ENCODE peak calls at places on chromosomes 7 and 10, in six cellular contexts. One of them, this sample, is unnamed. For H3K4me1, the result is how much of the 10 kb centered on the place peaks cover.

GRCh38 chr7:36942062-36942461 is 217.8 kb upstream of the AOAH start:
- ATAC-seq in upper lobe of left lung: no peak
- ATAC-seq in GM12878: no peak
- ATAC-seq in HepG2: no peak
- ATAC-seq in A549: no peak
- ATAC-seq in K562: no peak
- ATAC-seq in this sample: no peak

GRCh38 chr10:35040761-35041501 is 49.2 kb downstream of the CUL2 start:
- ATAC-seq in upper lobe of left lung: no peak
- ATAC-seq in GM12878: no peak
- ATAC-seq in HepG2: peak
- ATAC-seq in A549: peak
- ATAC-seq in K562: peak
- ATAC-seq in this sample: no peak

GRCh38 chr10:86312701-86313270 is 53.8 kb downstream of the GRID1 start:
- ATAC-seq in upper lobe of left lung: no peak
- ATAC-seq in GM12878: no peak
- ATAC-seq in HepG2: no peak
- ATAC-seq in A549: peak
- ATAC-seq in K562: no peak
- ATAC-seq in this sample: no peak

GRCh38 chr10:55801262-55801661 is 559.8 kb downstream of the ZWINT start:
- ATAC-seq in upper lobe of left lung: no peak
- ATAC-seq in GM12878: no peak
- ATAC-seq in HepG2: no peak
- ATAC-seq in A549: no peak
- ATAC-seq in K562: no peak
- ATAC-seq in this sample: no peak

GRCh38 chr10:75470901-75471300 is 39.5 kb downstream of the LRMDA start:
- ATAC-seq in upper lobe of left lung: no peak
- ATAC-seq in GM12878: no peak
- ATAC-seq in HepG2: no peak
- ATAC-seq in A549: no peak
- ATAC-seq in K562: no peak
- ATAC-seq in this sample: peak

GRCh38 chr10:33487014-33487776 is 152.7 kb upstream of the NRP1 start:
- ATAC-seq in upper lobe of left lung: no peak
- ATAC-seq in GM12878: peak
- ATAC-seq in HepG2: peak
- ATAC-seq in A549: peak
- ATAC-seq in K562: peak
- ATAC-seq in this sample: no peak

GRCh38 chr7:50863053-50863452 is 80.4 kb upstream of the GRB10 start:
- ATAC-seq in upper lobe of left lung: no peak
- ATAC-seq in GM12878: no peak
- ATAC-seq in HepG2: no peak
- ATAC-seq in A549: no peak
- ATAC-seq in K562: no peak
- ATAC-seq in this sample: no peak

GRCh38 chr10:97922378-97922758 is 72.7 kb downstream of the GOLGA7B start:
- ATAC-seq in upper lobe of left lung: no peak
- ATAC-seq in GM12878: no peak
- ATAC-seq in HepG2: no peak
- ATAC-seq in A549: no peak
- ATAC-seq in K562: no peak
- ATAC-seq in this sample: no peak

GRCh38 chr7:132352774-132353173 is 223.5 kb downstream of the PLXNA4 start:
- ATAC-seq in upper lobe of left lung: no peak
- ATAC-seq in GM12878: no peak
- ATAC-seq in HepG2: no peak
- ATAC-seq in A549: no peak
- ATAC-seq in K562: no peak
- ATAC-seq in this sample: peak

GRCh38 chr10:42475168-42476098 is 162.9 kb downstream of the ZNF33B start:
- ATAC-seq in upper lobe of left lung: peak
- ATAC-seq in GM12878: no peak
- ATAC-seq in HepG2: peak
- ATAC-seq in A549: peak
- ATAC-seq in K562: peak
- ATAC-seq in this sample: peak

GRCh38 chr10:69880301-69881081 is 78.8 kb downstream of the COL13A1 start:
- ATAC-seq in upper lobe of left lung: no peak
- ATAC-seq in GM12878: peak
- ATAC-seq in HepG2: peak
- ATAC-seq in A549: no peak
- ATAC-seq in K562: no peak
- ATAC-seq in this sample: no peak

GRCh38 chr7:123635551-123636359 is 19.9 kb upstream of the LMOD2 start:
- ATAC-seq in upper lobe of left lung: no peak
- ATAC-seq in GM12878: peak
- ATAC-seq in HepG2: peak
- ATAC-seq in A549: peak
- ATAC-seq in K562: peak
- ATAC-seq in this sample: no peak

GRCh38 chr10:22992075-22992474 is 64.2 kb downstream of the ARMC3 start:
- ATAC-seq in upper lobe of left lung: no peak
- ATAC-seq in GM12878: peak
- ATAC-seq in HepG2: no peak
- ATAC-seq in A549: no peak
- ATAC-seq in K562: no peak
- ATAC-seq in this sample: no peak

GRCh38 chr10:31090894-31091607 is 59.4 kb upstream of the ZNF438 start:
- ATAC-seq in upper lobe of left lung: no peak
- ATAC-seq in GM12878: peak
- ATAC-seq in HepG2: no peak
- ATAC-seq in A549: no peak
- ATAC-seq in K562: no peak
- ATAC-seq in this sample: no peak

DNA sequence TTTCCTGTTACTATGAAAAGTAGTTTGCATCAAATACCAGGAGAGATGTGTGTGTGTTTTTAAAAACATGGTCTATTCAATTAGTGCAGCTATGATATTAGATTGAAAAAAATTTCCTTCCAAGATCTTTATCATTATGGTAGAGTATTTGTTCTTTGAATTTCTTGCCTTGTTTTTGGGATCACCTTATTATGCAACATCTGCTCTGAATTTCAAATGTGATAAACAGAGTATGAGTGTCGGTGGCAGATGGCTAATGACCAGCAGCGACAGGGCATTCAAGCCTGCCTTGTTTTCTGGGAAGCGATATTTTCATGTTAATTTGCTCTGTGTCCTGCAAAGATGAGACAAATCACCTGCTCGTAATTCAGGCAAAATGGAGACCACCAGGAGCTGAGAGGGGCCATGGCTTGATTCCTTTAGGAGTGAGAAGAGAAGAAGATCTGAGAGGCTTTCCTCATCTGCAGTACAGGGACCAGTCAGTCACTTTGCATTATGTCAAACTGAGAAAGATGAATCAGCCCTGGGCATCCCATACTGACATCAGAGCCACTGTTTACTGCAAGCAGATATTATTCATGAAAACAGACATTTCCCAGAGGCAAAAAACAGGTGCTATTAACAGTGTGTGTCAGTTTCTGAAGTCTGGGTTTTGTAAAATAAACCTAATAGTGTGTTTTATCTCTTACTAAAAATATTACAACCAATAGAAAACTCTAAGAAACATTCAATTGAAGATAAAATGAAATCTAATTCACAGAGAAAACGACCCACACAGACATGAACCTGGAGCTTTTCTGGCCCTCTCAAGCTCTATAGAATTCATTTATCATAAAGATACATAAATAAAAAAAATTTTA is 67.6 kb downstream of the CDK6 start:
- ATAC-seq in upper lobe of left lung: no peak
- ATAC-seq in GM12878: peak
- ATAC-seq in HepG2: no peak
- ATAC-seq in A549: peak
- ATAC-seq in K562: no peak
- ATAC-seq in this sample: no peak
- TF ChIP-seq EP300 in upper lobe of left lung: no peak
- TF ChIP-seq EP300 in GM12878: no peak
- TF ChIP-seq EP300 in HepG2: no peak
- TF ChIP-seq EP300 in A549: no peak
- TF ChIP-seq EP300 in K562: no peak
- TF ChIP-seq EP300 in this sample: no peak

GRCh38 chr10:102120142-102120986 is at the start of gene LDB1:
- ATAC-seq in upper lobe of left lung: peak
- ATAC-seq in GM12878: peak
- ATAC-seq in HepG2: peak
- ATAC-seq in A549: peak
- ATAC-seq in K562: peak
- ATAC-seq in this sample: peak

GRCh38 chr10:102117391-102118159 is 2.6 kb downstream of the LDB1 start:
- ATAC-seq in upper lobe of left lung: peak
- ATAC-seq in GM12878: peak
- ATAC-seq in HepG2: peak
- ATAC-seq in A549: peak
- ATAC-seq in K562: peak
- ATAC-seq in this sample: no peak

GRCh38 chr10:102118867-102119266 is 1.3 kb downstream of the LDB1 start:
- ATAC-seq in upper lobe of left lung: no peak
- ATAC-seq in GM12878: no peak
- ATAC-seq in HepG2: no peak
- ATAC-seq in A549: no peak
- ATAC-seq in K562: no peak
- ATAC-seq in this sample: no peak

GRCh38 chr10:102120987-102121738 is 995 bp upstream of the LDB1 start:
- ATAC-seq in upper lobe of left lung: peak
- ATAC-seq in GM12878: no peak
- ATAC-seq in HepG2: no peak
- ATAC-seq in A549: peak
- ATAC-seq in K562: peak
- ATAC-seq in this sample: peak

DNA sequence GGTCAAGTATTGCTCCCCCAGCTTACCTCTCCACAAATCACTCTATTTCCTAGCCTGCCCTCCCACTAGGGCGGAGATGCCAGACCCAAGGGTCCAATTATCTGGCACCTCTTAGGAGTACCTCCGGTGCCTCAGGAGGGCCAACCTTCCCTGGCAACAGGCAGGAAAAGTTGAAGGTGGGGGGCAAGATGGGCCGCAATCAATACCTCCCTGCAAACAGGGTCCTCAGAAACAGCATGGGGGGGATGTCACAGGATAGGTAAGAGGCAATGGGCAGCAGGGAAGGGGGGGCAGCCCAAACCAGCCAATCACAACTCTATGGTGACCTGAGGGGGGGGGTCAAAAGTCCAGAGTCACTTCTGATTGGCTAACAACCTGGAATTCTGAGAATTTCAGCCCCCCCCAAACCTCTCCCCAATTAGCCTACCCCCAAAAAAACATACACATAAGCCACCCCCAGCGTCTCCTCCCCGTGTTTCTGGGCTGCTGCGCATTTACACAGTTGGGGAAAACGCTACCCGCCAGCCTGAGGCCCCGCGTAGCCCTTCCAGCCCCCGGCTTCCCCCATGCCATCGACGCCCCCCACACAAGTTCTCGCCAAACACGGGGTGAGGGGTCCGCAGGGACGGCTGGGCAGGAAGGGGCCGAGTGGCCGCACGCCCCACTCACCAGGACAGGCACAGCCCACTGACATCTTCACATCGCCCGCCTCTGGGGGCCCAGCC is 589 bp downstream of the LDB1 start:
- ATAC-seq in upper lobe of left lung: peak
- ATAC-seq in GM12878: peak
- ATAC-seq in HepG2: no peak
- ATAC-seq in A549: peak
- ATAC-seq in K562: peak
- ATAC-seq in this sample: peak
- H3K4me1 ChIP-seq in upper lobe of left lung: half or more
- H3K4me1 ChIP-seq in GM12878: under half
- H3K4me1 ChIP-seq in HepG2: half or more
- H3K4me1 ChIP-seq in A549: half or more
- H3K4me1 ChIP-seq in K562: under half
- H3K4me1 ChIP-seq in this sample: half or more

GRCh38 chr7:138890782-138891445 is 90.3 kb downstream of the KIAA1549 start:
- ATAC-seq in upper lobe of left lung: peak
- ATAC-seq in GM12878: no peak
- ATAC-seq in HepG2: peak
- ATAC-seq in A549: peak
- ATAC-seq in K562: no peak
- ATAC-seq in this sample: no peak
- H3K27ac ChIP-seq in upper lobe of left lung: no peak
- H3K27ac ChIP-seq in GM12878: no peak
- H3K27ac ChIP-seq in HepG2: peak
- H3K27ac ChIP-seq in A549: peak
- H3K27ac ChIP-seq in K562: no peak
- H3K27ac ChIP-seq in this sample: no peak

DNA sequence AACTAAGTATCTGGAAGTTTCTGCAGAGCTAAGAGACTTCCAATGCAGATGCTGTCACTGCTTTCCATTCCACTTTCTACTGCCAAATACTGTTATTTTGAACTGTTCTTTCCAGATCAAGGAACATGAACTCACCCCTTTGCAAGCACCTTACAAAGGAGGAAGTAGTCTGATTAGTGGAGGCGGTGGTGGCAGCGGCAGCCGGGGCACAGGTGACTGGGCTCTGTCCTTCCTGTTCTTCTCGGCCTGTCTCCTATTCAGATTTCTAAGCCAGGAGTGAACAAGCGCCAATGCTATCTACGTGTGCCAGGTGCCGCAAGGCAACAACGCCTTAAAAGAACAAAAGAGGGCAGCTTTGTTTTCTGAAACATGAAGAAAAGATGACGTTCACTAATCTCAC is 44.9 kb downstream of the BEND7 start:
- ATAC-seq in upper lobe of left lung: no peak
- ATAC-seq in GM12878: peak
- ATAC-seq in HepG2: no peak
- ATAC-seq in A549: no peak
- ATAC-seq in K562: no peak
- ATAC-seq in this sample: no peak
- TF ChIP-seq EP300 in upper lobe of left lung: no peak
- TF ChIP-seq EP300 in GM12878: no peak
- TF ChIP-seq EP300 in HepG2: no peak
- TF ChIP-seq EP300 in A549: no peak
- TF ChIP-seq EP300 in K562: no peak
- TF ChIP-seq EP300 in this sample: no peak

GRCh38 chr10:29545122-29545521 is 89.6 kb downstream of the SVIL start:
- ATAC-seq in upper lobe of left lung: no peak
- ATAC-seq in GM12878: no peak
- ATAC-seq in HepG2: no peak
- ATAC-seq in A549: no peak
- ATAC-seq in K562: no peak
- ATAC-seq in this sample: peak
- H3K4me1 ChIP-seq in upper lobe of left lung: under half
- H3K4me1 ChIP-seq in GM12878: under half
- H3K4me1 ChIP-seq in HepG2: under half
- H3K4me1 ChIP-seq in A549: under half
- H3K4me1 ChIP-seq in K562: under half
- H3K4me1 ChIP-seq in this sample: half or more

GRCh38 chr7:93559624-93560491 is 14.7 kb downstream of the CALCR start:
- ATAC-seq in upper lobe of left lung: no peak
- ATAC-seq in GM12878: peak
- ATAC-seq in HepG2: no peak
- ATAC-seq in A549: no peak
- ATAC-seq in K562: no peak
- ATAC-seq in this sample: no peak
- H3K27ac ChIP-seq in upper lobe of left lung: no peak
- H3K27ac ChIP-seq in GM12878: no peak
- H3K27ac ChIP-seq in HepG2: no peak
- H3K27ac ChIP-seq in A549: no peak
- H3K27ac ChIP-seq in K562: no peak
- H3K27ac ChIP-seq in this sample: no peak

GRCh38 chr10:117163061-117163953 is 25.2 kb upstream of the VAX1 start:
- ATAC-seq in upper lobe of left lung: no peak
- ATAC-seq in GM12878: no peak
- ATAC-seq in HepG2: peak
- ATAC-seq in A549: peak
- ATAC-seq in K562: peak
- ATAC-seq in this sample: no peak
- TF ChIP-seq EP300 in upper lobe of left lung: no peak
- TF ChIP-seq EP300 in GM12878: no peak
- TF ChIP-seq EP300 in HepG2: no peak
- TF ChIP-seq EP300 in A549: no peak
- TF ChIP-seq EP300 in K562: no peak
- TF ChIP-seq EP300 in this sample: no peak

This sample was measured in gastroesophageal sphincter.